ENCODE peak calls at places on chromosomes 12 and 14, in seven cellular contexts. Z is brain microvascular endothelial cell, N is endodermal cell, S is left lung, Y is left ventricle myocardium inferior, F is HCT116, Q is dorsolateral prefrontal cortex. R is an unnamed sample.

GRCh38 chr12:122986258-122986871 is 5.9 kb downstream of the ARL6IP4 start:
- DNase-seq in N (no peak), Z (no peak), Y (no peak), F (no peak), Q (no peak), S (peak), R (no peak)

GRCh38 chr12:26994109-26994508 is 20.1 kb downstream of the TM7SF3 start:
- DNase-seq in F (no peak), Y (no peak), Z (no peak), N (no peak), S (no peak), Q (no peak), R (no peak)

GRCh38 chr14:100866666-100867630 is 36.6 kb downstream of the RTL1 start:
- DNase-seq in N (no peak), Z (no peak), S (peak), Y (no peak), F (no peak), Q (no peak), R (no peak)

GRCh38 chr12:30994274-30994673 is 67.7 kb downstream of the TSPAN11 start:
- DNase-seq in N (no peak), Q (no peak), S (no peak), Z (no peak), Y (no peak), F (no peak), R (no peak)

GRCh38 chr12:108332791-108333382 is 6.2 kb downstream of the CMKLR1 start:
- DNase-seq in Q (no peak), Y (peak), N (peak), S (no peak), F (no peak), Z (peak), R (no peak)

GRCh38 chr12:49091056-49091835 is 3.4 kb downstream of the DHH start:
- DNase-seq in N (no peak), F (no peak), Y (no peak), Z (no peak), S (no peak), Q (no peak), R (no peak)

GRCh38 chr12:53217049-53217929 is 10.2 kb upstream of the ITGB7 start:
- DNase-seq in Y (peak), S (peak), Z (no peak), Q (no peak), N (peak), F (no peak), R (no peak)

GRCh38 chr12:130053641-130054040 is 108.6 kb upstream of the FZD10 start:
- DNase-seq in S (no peak), Z (no peak), N (peak), F (no peak), Q (no peak), Y (no peak), R (peak)

GRCh38 chr14:52299692-52300278 is 14.3 kb upstream of the PTGER2 start:
- DNase-seq in S (no peak), F (peak), Q (no peak), N (no peak), Z (peak), Y (no peak), R (no peak)

GRCh38 chr12:13189254-13189653 is 7.3 kb upstream of the EMP1 start:
- DNase-seq in N (no peak), Z (no peak), Y (no peak), Q (no peak), F (no peak), S (no peak), R (no peak)

GRCh38 chr12:12807970-12808702 is 5.0 kb upstream of the DDX47 start:
- DNase-seq in S (no peak), Q (no peak), Y (peak), F (no peak), Z (no peak), N (no peak), R (no peak)

GRCh38 chr12:112855375-112855774 is 51.4 kb upstream of the OAS1 start:
- DNase-seq in F (peak), S (no peak), Y (no peak), Q (no peak), N (peak), Z (no peak), R (no peak)

GRCh38 chr12:39442895-39443703 is at the start of gene KIF21A:
- DNase-seq in F (peak), Q (peak), N (peak), Z (peak), Y (peak), S (peak), R (peak)

GRCh38 chr12:27810756-27811155 is 30.7 kb upstream of the MANSC4 start:
- DNase-seq in F (no peak), S (no peak), N (peak), Q (no peak), Z (no peak), Y (no peak), R (no peak)

GRCh38 chr14:94110552-94111181 is at the start of gene IFI27:
- DNase-seq in Q (no peak), Y (peak), Z (no peak), F (no peak), N (peak), S (no peak), R (no peak)

GRCh38 chr12:47560408-47560807 is 145.4 kb downstream of the RPAP3 start:
- DNase-seq in Z (no peak), N (no peak), Y (no peak), F (no peak), S (no peak), Q (no peak), R (no peak)

GRCh38 chr14:100359881-100360280 is 36.7 kb downstream of the SLC25A47 start:
- DNase-seq in Q (no peak), S (no peak), Y (no peak), N (no peak), Z (no peak), F (no peak), R (no peak)

GRCh38 chr12:46798648-46799047 is 27.1 kb downstream of the SLC38A4 start:
- DNase-seq in F (no peak), S (no peak), Q (no peak), N (no peak), Z (no peak), Y (no peak), R (no peak)

GRCh38 chr12:2264622-2265306 is 212.0 kb downstream of the CACNA1C start:
- DNase-seq in N (peak), Z (peak), S (no peak), Q (no peak), F (no peak), Y (no peak), R (no peak)

GRCh38 chr14:103068351-103069073 is 11.2 kb upstream of the CDC42BPB start:
- DNase-seq in Z (no peak), Q (no peak), F (no peak), N (no peak), Y (no peak), S (no peak), R (no peak)
- H3K27ac ChIP-seq in Z (no peak), Q (no peak), F (peak), N (no peak), Y (peak), S (peak), R (no peak)

DNA sequence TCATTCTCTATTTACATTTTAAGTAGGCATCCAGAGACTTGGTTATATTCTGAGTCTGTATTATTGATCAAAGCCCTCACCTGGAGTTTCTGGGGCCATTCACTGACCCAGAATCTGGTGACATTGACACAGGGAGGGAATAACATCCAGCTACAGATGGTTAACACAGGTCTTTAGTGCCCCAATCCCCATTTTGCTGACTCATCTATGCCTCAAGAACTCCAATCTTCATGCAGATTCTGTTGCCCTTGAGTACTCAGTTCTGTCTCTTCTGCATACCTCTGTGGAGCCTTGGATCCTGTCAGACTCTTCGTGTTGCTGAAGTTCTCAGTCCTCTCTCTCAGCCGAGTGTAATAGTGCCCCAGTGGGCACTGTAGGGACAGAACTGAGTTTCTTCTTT is 208.9 kb downstream of the RGS6 start:
- DNase-seq in F (no peak), S (no peak), Z (no peak), Y (no peak), N (no peak), Q (no peak), R (no peak)
- H3K27ac ChIP-seq in F (no peak), S (no peak), Z (no peak), Y (no peak), N (no peak), Q (no peak), R (no peak)

GRCh38 chr14:102540310-102541028 is 30.9 kb upstream of the ANKRD9 start:
- DNase-seq in F (no peak), N (peak), Y (no peak), S (no peak), Z (no peak), Q (no peak), R (no peak)
- H3K27ac ChIP-seq in F (no peak), N (no peak), Y (no peak), S (no peak), Z (no peak), Q (no peak), R (no peak)

GRCh38 chr12:67929373-67929772 is 59.9 kb upstream of the IFNG-AS1 start:
- DNase-seq in Y (no peak), Q (no peak), S (no peak), N (no peak), Z (no peak), F (no peak), R (no peak)
- H3K27ac ChIP-seq in Y (peak), Q (no peak), S (no peak), N (no peak), Z (no peak), F (no peak), R (no peak)

GRCh38 chr12:89948266-89949175 is 239.9 kb upstream of the ATP2B1 start:
- DNase-seq in S (no peak), Q (no peak), Y (no peak), Z (no peak), F (no peak), N (no peak), R (no peak)
- H3K27ac ChIP-seq in S (peak), Q (no peak), Y (peak), Z (peak), F (no peak), N (no peak), R (no peak)

R was measured in substantia nigra.